ENCODE peak calls at places on chromosomes 7 and 10, in seven cellular contexts. One of them, this sample, is unnamed.

GRCh38 chr7:42560866-42561265 is 323.9 kb upstream of the GLI3 start:
- DNase-seq in NCI-H1105 treated with DMSO at 0.1 percent for 48 hours: no peak
- DNase-seq in heart right ventricle: no peak
- DNase-seq in RWPE1: no peak
- DNase-seq in activated naive CD4-positive, alpha-beta T cell treated with anti-CD3 and anti-CD28 coated beads, Interleukin-2, amount 50 U/mL, for 16 hours: no peak
- DNase-seq in spleen: no peak
- DNase-seq in CD8-positive, alpha-beta T cell: no peak
- DNase-seq in this sample: no peak

GRCh38 chr10:89789188-89789587 is 87.8 kb downstream of the KIF20B start:
- DNase-seq in CD8-positive, alpha-beta T cell: no peak
- DNase-seq in NCI-H1105 treated with DMSO at 0.1 percent for 48 hours: no peak
- DNase-seq in spleen: no peak
- DNase-seq in heart right ventricle: no peak
- DNase-seq in activated naive CD4-positive, alpha-beta T cell treated with anti-CD3 and anti-CD28 coated beads, Interleukin-2, amount 50 U/mL, for 16 hours: no peak
- DNase-seq in RWPE1: no peak
- DNase-seq in this sample: no peak

GRCh38 chr7:44288381-44288685 is 37.1 kb downstream of the CAMK2B start:
- DNase-seq in activated naive CD4-positive, alpha-beta T cell treated with anti-CD3 and anti-CD28 coated beads, Interleukin-2, amount 50 U/mL, for 16 hours: peak
- DNase-seq in spleen: no peak
- DNase-seq in CD8-positive, alpha-beta T cell: no peak
- DNase-seq in RWPE1: no peak
- DNase-seq in heart right ventricle: no peak
- DNase-seq in NCI-H1105 treated with DMSO at 0.1 percent for 48 hours: no peak
- DNase-seq in this sample: no peak

GRCh38 chr7:144513332-144513731 is 109.8 kb upstream of the NOBOX start:
- DNase-seq in RWPE1: peak
- DNase-seq in heart right ventricle: no peak
- DNase-seq in activated naive CD4-positive, alpha-beta T cell treated with anti-CD3 and anti-CD28 coated beads, Interleukin-2, amount 50 U/mL, for 16 hours: no peak
- DNase-seq in CD8-positive, alpha-beta T cell: no peak
- DNase-seq in spleen: no peak
- DNase-seq in NCI-H1105 treated with DMSO at 0.1 percent for 48 hours: peak
- DNase-seq in this sample: no peak

GRCh38 chr7:155808551-155809331 is 3.5 kb downstream of the SHH start:
- DNase-seq in heart right ventricle: no peak
- DNase-seq in NCI-H1105 treated with DMSO at 0.1 percent for 48 hours: peak
- DNase-seq in RWPE1: no peak
- DNase-seq in CD8-positive, alpha-beta T cell: no peak
- DNase-seq in activated naive CD4-positive, alpha-beta T cell treated with anti-CD3 and anti-CD28 coated beads, Interleukin-2, amount 50 U/mL, for 16 hours: no peak
- DNase-seq in spleen: peak
- DNase-seq in this sample: no peak

GRCh38 chr7:152678133-152678645 is 2.2 kb upstream of the XRCC2 start:
- DNase-seq in heart right ventricle: no peak
- DNase-seq in RWPE1: no peak
- DNase-seq in activated naive CD4-positive, alpha-beta T cell treated with anti-CD3 and anti-CD28 coated beads, Interleukin-2, amount 50 U/mL, for 16 hours: no peak
- DNase-seq in CD8-positive, alpha-beta T cell: no peak
- DNase-seq in spleen: no peak
- DNase-seq in NCI-H1105 treated with DMSO at 0.1 percent for 48 hours: no peak
- DNase-seq in this sample: no peak

GRCh38 chr7:45610019-45610418 is 35.9 kb downstream of the ADCY1 start:
- DNase-seq in RWPE1: no peak
- DNase-seq in activated naive CD4-positive, alpha-beta T cell treated with anti-CD3 and anti-CD28 coated beads, Interleukin-2, amount 50 U/mL, for 16 hours: no peak
- DNase-seq in NCI-H1105 treated with DMSO at 0.1 percent for 48 hours: no peak
- DNase-seq in CD8-positive, alpha-beta T cell: no peak
- DNase-seq in spleen: no peak
- DNase-seq in heart right ventricle: no peak
- DNase-seq in this sample: no peak

GRCh38 chr7:105776986-105777910 is 99.2 kb downstream of the ATXN7L1 start:
- DNase-seq in activated naive CD4-positive, alpha-beta T cell treated with anti-CD3 and anti-CD28 coated beads, Interleukin-2, amount 50 U/mL, for 16 hours: no peak
- DNase-seq in heart right ventricle: no peak
- DNase-seq in spleen: no peak
- DNase-seq in CD8-positive, alpha-beta T cell: no peak
- DNase-seq in NCI-H1105 treated with DMSO at 0.1 percent for 48 hours: no peak
- DNase-seq in RWPE1: no peak
- DNase-seq in this sample: no peak

GRCh38 chr7:114921636-114922150 is at the start of gene MDFIC:
- DNase-seq in heart right ventricle: peak
- DNase-seq in CD8-positive, alpha-beta T cell: no peak
- DNase-seq in spleen: peak
- DNase-seq in NCI-H1105 treated with DMSO at 0.1 percent for 48 hours: no peak
- DNase-seq in activated naive CD4-positive, alpha-beta T cell treated with anti-CD3 and anti-CD28 coated beads, Interleukin-2, amount 50 U/mL, for 16 hours: no peak
- DNase-seq in RWPE1: no peak
- DNase-seq in this sample: peak

GRCh38 chr7:23020742-23021401 is 6.9 kb upstream of the HYCC1 start:
- DNase-seq in CD8-positive, alpha-beta T cell: no peak
- DNase-seq in heart right ventricle: peak
- DNase-seq in activated naive CD4-positive, alpha-beta T cell treated with anti-CD3 and anti-CD28 coated beads, Interleukin-2, amount 50 U/mL, for 16 hours: no peak
- DNase-seq in NCI-H1105 treated with DMSO at 0.1 percent for 48 hours: no peak
- DNase-seq in RWPE1: peak
- DNase-seq in spleen: no peak
- DNase-seq in this sample: no peak

GRCh38 chr7:45712057-45712689 is 138.0 kb downstream of the ADCY1 start:
- DNase-seq in activated naive CD4-positive, alpha-beta T cell treated with anti-CD3 and anti-CD28 coated beads, Interleukin-2, amount 50 U/mL, for 16 hours: no peak
- DNase-seq in NCI-H1105 treated with DMSO at 0.1 percent for 48 hours: no peak
- DNase-seq in spleen: no peak
- DNase-seq in RWPE1: no peak
- DNase-seq in heart right ventricle: no peak
- DNase-seq in CD8-positive, alpha-beta T cell: no peak
- DNase-seq in this sample: no peak

GRCh38 chr7:23204241-23204640 is 22.4 kb downstream of the NUP42 start:
- DNase-seq in RWPE1: no peak
- DNase-seq in CD8-positive, alpha-beta T cell: no peak
- DNase-seq in activated naive CD4-positive, alpha-beta T cell treated with anti-CD3 and anti-CD28 coated beads, Interleukin-2, amount 50 U/mL, for 16 hours: no peak
- DNase-seq in spleen: no peak
- DNase-seq in NCI-H1105 treated with DMSO at 0.1 percent for 48 hours: no peak
- DNase-seq in heart right ventricle: no peak
- DNase-seq in this sample: no peak

GRCh38 chr10:111207525-111207924 is 130.7 kb downstream of the ADRA2A start:
- DNase-seq in NCI-H1105 treated with DMSO at 0.1 percent for 48 hours: peak
- DNase-seq in CD8-positive, alpha-beta T cell: no peak
- DNase-seq in spleen: no peak
- DNase-seq in activated naive CD4-positive, alpha-beta T cell treated with anti-CD3 and anti-CD28 coated beads, Interleukin-2, amount 50 U/mL, for 16 hours: peak
- DNase-seq in heart right ventricle: no peak
- DNase-seq in RWPE1: no peak
- DNase-seq in this sample: peak

GRCh38 chr7:132177708-132178392 is 398.4 kb downstream of the PLXNA4 start:
- DNase-seq in heart right ventricle: no peak
- DNase-seq in RWPE1: peak
- DNase-seq in spleen: peak
- DNase-seq in NCI-H1105 treated with DMSO at 0.1 percent for 48 hours: no peak
- DNase-seq in CD8-positive, alpha-beta T cell: no peak
- DNase-seq in activated naive CD4-positive, alpha-beta T cell treated with anti-CD3 and anti-CD28 coated beads, Interleukin-2, amount 50 U/mL, for 16 hours: no peak
- DNase-seq in this sample: no peak

GRCh38 chr10:6348091-6348862 is 145.5 kb downstream of the PFKFB3 start:
- DNase-seq in NCI-H1105 treated with DMSO at 0.1 percent for 48 hours: no peak
- DNase-seq in heart right ventricle: peak
- DNase-seq in spleen: peak
- DNase-seq in activated naive CD4-positive, alpha-beta T cell treated with anti-CD3 and anti-CD28 coated beads, Interleukin-2, amount 50 U/mL, for 16 hours: peak
- DNase-seq in RWPE1: no peak
- DNase-seq in CD8-positive, alpha-beta T cell: peak
- DNase-seq in this sample: peak

GRCh38 chr7:25897261-25897782 is 254.7 kb upstream of the NFE2L3 start:
- DNase-seq in heart right ventricle: no peak
- DNase-seq in NCI-H1105 treated with DMSO at 0.1 percent for 48 hours: no peak
- DNase-seq in RWPE1: no peak
- DNase-seq in CD8-positive, alpha-beta T cell: no peak
- DNase-seq in activated naive CD4-positive, alpha-beta T cell treated with anti-CD3 and anti-CD28 coated beads, Interleukin-2, amount 50 U/mL, for 16 hours: no peak
- DNase-seq in spleen: no peak
- DNase-seq in this sample: no peak

GRCh38 chr10:132450825-132451505 is 54.0 kb downstream of the PWWP2B start:
- DNase-seq in activated naive CD4-positive, alpha-beta T cell treated with anti-CD3 and anti-CD28 coated beads, Interleukin-2, amount 50 U/mL, for 16 hours: no peak
- DNase-seq in spleen: peak
- DNase-seq in CD8-positive, alpha-beta T cell: no peak
- DNase-seq in RWPE1: no peak
- DNase-seq in NCI-H1105 treated with DMSO at 0.1 percent for 48 hours: no peak
- DNase-seq in heart right ventricle: no peak
- DNase-seq in this sample: no peak

GRCh38 chr10:102743078-102743587 is 615 bp upstream of the WBP1L start:
- DNase-seq in NCI-H1105 treated with DMSO at 0.1 percent for 48 hours: no peak
- DNase-seq in RWPE1: no peak
- DNase-seq in CD8-positive, alpha-beta T cell: no peak
- DNase-seq in heart right ventricle: no peak
- DNase-seq in activated naive CD4-positive, alpha-beta T cell treated with anti-CD3 and anti-CD28 coated beads, Interleukin-2, amount 50 U/mL, for 16 hours: no peak
- DNase-seq in spleen: no peak
- DNase-seq in this sample: no peak

GRCh38 chr7:30472081-30472770 is 6.4 kb downstream of the NOD1 start:
- DNase-seq in RWPE1: no peak
- DNase-seq in NCI-H1105 treated with DMSO at 0.1 percent for 48 hours: no peak
- DNase-seq in heart right ventricle: no peak
- DNase-seq in CD8-positive, alpha-beta T cell: no peak
- DNase-seq in spleen: no peak
- DNase-seq in activated naive CD4-positive, alpha-beta T cell treated with anti-CD3 and anti-CD28 coated beads, Interleukin-2, amount 50 U/mL, for 16 hours: no peak
- DNase-seq in this sample: no peak

GRCh38 chr7:7970620-7971307 is 2.2 kb downstream of the GLCCI1 start:
- DNase-seq in spleen: no peak
- DNase-seq in activated naive CD4-positive, alpha-beta T cell treated with anti-CD3 and anti-CD28 coated beads, Interleukin-2, amount 50 U/mL, for 16 hours: no peak
- DNase-seq in CD8-positive, alpha-beta T cell: no peak
- DNase-seq in heart right ventricle: no peak
- DNase-seq in NCI-H1105 treated with DMSO at 0.1 percent for 48 hours: peak
- DNase-seq in RWPE1: no peak
- DNase-seq in this sample: no peak

GRCh38 chr7:2843191-2843685 is 870 bp downstream of the GNA12 start:
- DNase-seq in CD8-positive, alpha-beta T cell: no peak
- DNase-seq in spleen: no peak
- DNase-seq in activated naive CD4-positive, alpha-beta T cell treated with anti-CD3 and anti-CD28 coated beads, Interleukin-2, amount 50 U/mL, for 16 hours: no peak
- DNase-seq in heart right ventricle: no peak
- DNase-seq in NCI-H1105 treated with DMSO at 0.1 percent for 48 hours: no peak
- DNase-seq in RWPE1: no peak
- DNase-seq in this sample: no peak

GRCh38 chr7:112869111-112869774 is 79.0 kb upstream of the TMEM168 start:
- DNase-seq in spleen: no peak
- DNase-seq in CD8-positive, alpha-beta T cell: no peak
- DNase-seq in NCI-H1105 treated with DMSO at 0.1 percent for 48 hours: no peak
- DNase-seq in heart right ventricle: no peak
- DNase-seq in activated naive CD4-positive, alpha-beta T cell treated with anti-CD3 and anti-CD28 coated beads, Interleukin-2, amount 50 U/mL, for 16 hours: peak
- DNase-seq in RWPE1: peak
- DNase-seq in this sample: peak

GRCh38 chr7:152145853-152146466 is 120.5 kb downstream of the GALNT11 start:
- DNase-seq in NCI-H1105 treated with DMSO at 0.1 percent for 48 hours: peak
- DNase-seq in activated naive CD4-positive, alpha-beta T cell treated with anti-CD3 and anti-CD28 coated beads, Interleukin-2, amount 50 U/mL, for 16 hours: no peak
- DNase-seq in CD8-positive, alpha-beta T cell: no peak
- DNase-seq in RWPE1: peak
- DNase-seq in spleen: no peak
- DNase-seq in heart right ventricle: no peak
- DNase-seq in this sample: no peak

GRCh38 chr7:4266270-4267040 is 415.6 kb upstream of the FOXK1 start:
- DNase-seq in NCI-H1105 treated with DMSO at 0.1 percent for 48 hours: no peak
- DNase-seq in RWPE1: no peak
- DNase-seq in spleen: peak
- DNase-seq in CD8-positive, alpha-beta T cell: no peak
- DNase-seq in activated naive CD4-positive, alpha-beta T cell treated with anti-CD3 and anti-CD28 coated beads, Interleukin-2, amount 50 U/mL, for 16 hours: no peak
- DNase-seq in heart right ventricle: no peak
- DNase-seq in this sample: no peak

GRCh38 chr10:74058658-74059057 is 60.7 kb downstream of the VCL start:
- DNase-seq in heart right ventricle: no peak
- DNase-seq in activated naive CD4-positive, alpha-beta T cell treated with anti-CD3 and anti-CD28 coated beads, Interleukin-2, amount 50 U/mL, for 16 hours: no peak
- DNase-seq in CD8-positive, alpha-beta T cell: no peak
- DNase-seq in NCI-H1105 treated with DMSO at 0.1 percent for 48 hours: peak
- DNase-seq in RWPE1: no peak
- DNase-seq in spleen: no peak
- DNase-seq in this sample: no peak

GRCh38 chr7:117818241-117818640 is 55.0 kb downstream of the CTTNBP2 start:
- DNase-seq in RWPE1: no peak
- DNase-seq in spleen: no peak
- DNase-seq in activated naive CD4-positive, alpha-beta T cell treated with anti-CD3 and anti-CD28 coated beads, Interleukin-2, amount 50 U/mL, for 16 hours: no peak
- DNase-seq in CD8-positive, alpha-beta T cell: no peak
- DNase-seq in heart right ventricle: no peak
- DNase-seq in NCI-H1105 treated with DMSO at 0.1 percent for 48 hours: no peak
- DNase-seq in this sample: no peak

GRCh38 chr7:50292165-50292757 is 12.3 kb upstream of the IKZF1 start:
- DNase-seq in spleen: no peak
- DNase-seq in activated naive CD4-positive, alpha-beta T cell treated with anti-CD3 and anti-CD28 coated beads, Interleukin-2, amount 50 U/mL, for 16 hours: no peak
- DNase-seq in RWPE1: no peak
- DNase-seq in heart right ventricle: no peak
- DNase-seq in NCI-H1105 treated with DMSO at 0.1 percent for 48 hours: no peak
- DNase-seq in CD8-positive, alpha-beta T cell: no peak
- DNase-seq in this sample: no peak

GRCh38 chr7:8500286-8500685 is 66.9 kb downstream of the NXPH1 start:
- DNase-seq in activated naive CD4-positive, alpha-beta T cell treated with anti-CD3 and anti-CD28 coated beads, Interleukin-2, amount 50 U/mL, for 16 hours: no peak
- DNase-seq in NCI-H1105 treated with DMSO at 0.1 percent for 48 hours: no peak
- DNase-seq in heart right ventricle: no peak
- DNase-seq in RWPE1: no peak
- DNase-seq in spleen: no peak
- DNase-seq in CD8-positive, alpha-beta T cell: no peak
- DNase-seq in this sample: no peak

GRCh38 chr10:125997586-125997985 is 101.2 kb downstream of the FANK1 start:
- DNase-seq in RWPE1: no peak
- DNase-seq in activated naive CD4-positive, alpha-beta T cell treated with anti-CD3 and anti-CD28 coated beads, Interleukin-2, amount 50 U/mL, for 16 hours: no peak
- DNase-seq in CD8-positive, alpha-beta T cell: no peak
- DNase-seq in NCI-H1105 treated with DMSO at 0.1 percent for 48 hours: no peak
- DNase-seq in heart right ventricle: no peak
- DNase-seq in spleen: no peak
- DNase-seq in this sample: no peak

GRCh38 chr7:127413962-127414361 is 21.5 kb upstream of the ZNF800 start:
- DNase-seq in NCI-H1105 treated with DMSO at 0.1 percent for 48 hours: no peak
- DNase-seq in RWPE1: no peak
- DNase-seq in heart right ventricle: no peak
- DNase-seq in spleen: no peak
- DNase-seq in CD8-positive, alpha-beta T cell: no peak
- DNase-seq in activated naive CD4-positive, alpha-beta T cell treated with anti-CD3 and anti-CD28 coated beads, Interleukin-2, amount 50 U/mL, for 16 hours: no peak
- DNase-seq in this sample: no peak

GRCh38 chr7:4204530-4205165 is 477.4 kb upstream of the FOXK1 start:
- DNase-seq in spleen: peak
- DNase-seq in NCI-H1105 treated with DMSO at 0.1 percent for 48 hours: no peak
- DNase-seq in CD8-positive, alpha-beta T cell: peak
- DNase-seq in heart right ventricle: no peak
- DNase-seq in activated naive CD4-positive, alpha-beta T cell treated with anti-CD3 and anti-CD28 coated beads, Interleukin-2, amount 50 U/mL, for 16 hours: peak
- DNase-seq in RWPE1: no peak
- DNase-seq in this sample: peak

GRCh38 chr7:148110097-148110868 is 480.3 kb upstream of the C7orf33 start:
- DNase-seq in heart right ventricle: no peak
- DNase-seq in spleen: no peak
- DNase-seq in RWPE1: no peak
- DNase-seq in activated naive CD4-positive, alpha-beta T cell treated with anti-CD3 and anti-CD28 coated beads, Interleukin-2, amount 50 U/mL, for 16 hours: no peak
- DNase-seq in CD8-positive, alpha-beta T cell: no peak
- DNase-seq in NCI-H1105 treated with DMSO at 0.1 percent for 48 hours: no peak
- DNase-seq in this sample: no peak

This sample was measured in stimulated activated CD4-positive, alpha-beta T cell treated with anti-CD3 and anti-CD28 coated beads, Interleukin-4, amount 100 ng/mL, for 1 hour.